ENCODE peak calls at places on chromosomes 16 and 17, in seven cellular contexts. N is AG04450, G is thoracic aorta, F is endothelial cell of umbilical vein, D is cardiac muscle cell, I is colonic mucosa, S is prostate gland. M is an unnamed sample.

GRCh38 chr17:17196776-17197175 is 9.4 kb downstream of the PLD6 start:
- DNase-seq in N (no peak), G (no peak), F (no peak), D (no peak), I (no peak), S (no peak), M (no peak)

GRCh38 chr17:1755252-1755992 is 6.4 kb upstream of the SERPINF1 start:
- DNase-seq in N (no peak), G (no peak), F (no peak), D (no peak), I (no peak), S (no peak), M (no peak)

GRCh38 chr16:82070656-82071369 is 35.8 kb downstream of the HSD17B2 start:
- DNase-seq in N (peak), G (no peak), F (no peak), D (no peak), I (no peak), S (no peak), M (peak)

GRCh38 chr17:49748791-49749190 is 15.1 kb downstream of the FAM117A start:
- DNase-seq in N (no peak), G (no peak), F (no peak), D (no peak), I (no peak), S (no peak), M (no peak)

GRCh38 chr17:2892305-2892971 is 96.2 kb downstream of the RAP1GAP2 start:
- DNase-seq in N (peak), G (no peak), F (peak), D (no peak), I (peak), S (no peak), M (peak)

GRCh38 chr17:14301761-14302401 is 1.0 kb downstream of the HS3ST3B1 start:
- DNase-seq in N (no peak), G (no peak), F (peak), D (peak), I (peak), S (no peak), M (no peak)

GRCh38 chr16:11487289-11487688 is 99.4 kb downstream of the LITAF start:
- DNase-seq in N (no peak), G (no peak), F (no peak), D (no peak), I (no peak), S (no peak), M (no peak)

GRCh38 chr16:78118469-78119025 is 19.1 kb downstream of the WWOX start:
- DNase-seq in N (no peak), G (no peak), F (no peak), D (no peak), I (no peak), S (no peak), M (no peak)

GRCh38 chr16:27313422-27314160 is at the start of gene IL4R:
- DNase-seq in N (peak), G (peak), F (peak), D (peak), I (peak), S (peak), M (peak)

GRCh38 chr17:57881783-57882291 is 32.0 kb upstream of the MRPS23 start:
- DNase-seq in N (no peak), G (no peak), F (no peak), D (no peak), I (no peak), S (no peak), M (no peak)

GRCh38 chr17:57877803-57878202 is 28.0 kb upstream of the MRPS23 start:
- DNase-seq in N (no peak), G (no peak), F (no peak), D (no peak), I (no peak), S (no peak), M (no peak)

GRCh38 chr17:57881143-57881542 is 31.3 kb upstream of the MRPS23 start:
- DNase-seq in N (peak), G (no peak), F (peak), D (no peak), I (no peak), S (no peak), M (peak)

GRCh38 chr17:57880086-57880456 is 30.2 kb upstream of the MRPS23 start:
- DNase-seq in N (no peak), G (no peak), F (no peak), D (no peak), I (no peak), S (no peak), M (no peak)

GRCh38 chr17:57879437-57880085 is 29.7 kb upstream of the MRPS23 start:
- DNase-seq in N (no peak), G (no peak), F (no peak), D (no peak), I (no peak), S (peak), M (no peak)
- H3K27ac ChIP-seq in N (peak), G (peak), F (peak), D (no peak), I (no peak), S (peak), M (peak)

DNA sequence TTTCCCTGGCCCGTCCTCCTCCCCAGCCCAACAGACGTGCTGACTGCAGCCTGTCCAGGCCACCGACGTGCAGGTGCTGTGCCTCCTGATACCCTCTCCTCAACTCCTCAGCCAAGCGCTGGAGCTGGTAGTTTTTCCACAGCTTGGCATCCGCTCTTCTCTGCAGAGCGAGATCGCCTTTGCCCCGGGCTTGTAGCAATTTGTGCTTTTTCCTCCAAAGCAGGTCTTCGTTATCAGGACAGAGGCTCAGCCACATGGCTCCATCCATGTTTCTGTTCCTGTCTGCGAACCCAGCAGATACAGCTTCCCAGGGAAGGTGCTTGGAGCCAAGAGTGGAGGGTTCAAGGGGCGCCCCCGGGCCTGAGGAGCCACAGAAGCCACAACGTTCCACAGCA is 10.9 kb downstream of the CEP295NL start:
- DNase-seq in N (no peak), G (no peak), F (no peak), D (no peak), I (no peak), S (no peak), M (no peak)
- TF ChIP-seq CTCF in N (no peak), G (no peak), F (no peak), D (no peak), I (no peak), S (no peak), M (no peak)

GRCh38 chr16:86663691-86664517 is 85.6 kb downstream of the FOXL1 start:
- DNase-seq in N (no peak), G (no peak), F (peak), D (no peak), I (no peak), S (no peak), M (no peak)
- H3K27ac ChIP-seq in N (peak), G (peak), F (peak), D (no peak), I (peak), S (no peak), M (peak)

DNA sequence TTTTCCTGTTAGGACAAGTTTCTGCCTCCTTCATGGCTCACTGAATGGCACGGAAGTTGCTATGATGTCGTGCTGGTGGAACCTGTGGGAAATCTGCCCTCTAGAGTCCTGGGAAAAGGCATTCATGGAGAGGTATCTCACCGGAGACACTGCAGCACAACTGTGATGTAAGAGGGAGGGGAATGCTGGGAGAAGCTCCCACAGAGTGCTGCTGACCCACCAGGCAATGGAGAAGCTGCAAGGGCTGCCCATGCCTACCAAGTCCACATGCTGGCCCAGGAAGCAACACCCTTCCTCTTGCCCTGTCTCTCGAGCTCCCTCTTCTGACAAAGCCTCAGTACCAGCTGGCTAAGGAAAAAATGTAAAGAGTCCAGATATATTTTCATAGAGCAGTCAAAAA is 45.2 kb upstream of the SLC5A11 start:
- DNase-seq in N (no peak), G (no peak), F (peak), D (peak), I (no peak), S (no peak), M (peak)
- TF ChIP-seq CTCF in N (peak), G (no peak), F (peak), D (peak), I (no peak), S (no peak), M (no peak)

GRCh38 chr17:79779088-79779529 is 1.2 kb downstream of the CBX2 start:
- DNase-seq in N (no peak), G (no peak), F (no peak), D (no peak), I (no peak), S (no peak), M (no peak)
- H3K27ac ChIP-seq in N (no peak), G (no peak), F (no peak), D (peak), I (no peak), S (no peak), M (no peak)

GRCh38 chr16:88967800-88968588 is 9.0 kb downstream of the CBFA2T3 start:
- DNase-seq in N (no peak), G (no peak), F (no peak), D (no peak), I (no peak), S (no peak), M (no peak)

GRCh38 chr16:88970095-88970494 is 6.9 kb downstream of the CBFA2T3 start:
- DNase-seq in N (no peak), G (no peak), F (no peak), D (no peak), I (no peak), S (no peak), M (no peak)

GRCh38 chr16:88966986-88967799 is 9.8 kb downstream of the CBFA2T3 start:
- DNase-seq in N (no peak), G (no peak), F (no peak), D (no peak), I (no peak), S (no peak), M (no peak)

GRCh38 chr16:88969361-88969831 is 7.6 kb downstream of the CBFA2T3 start:
- DNase-seq in N (no peak), G (no peak), F (no peak), D (no peak), I (no peak), S (no peak), M (no peak)

DNA sequence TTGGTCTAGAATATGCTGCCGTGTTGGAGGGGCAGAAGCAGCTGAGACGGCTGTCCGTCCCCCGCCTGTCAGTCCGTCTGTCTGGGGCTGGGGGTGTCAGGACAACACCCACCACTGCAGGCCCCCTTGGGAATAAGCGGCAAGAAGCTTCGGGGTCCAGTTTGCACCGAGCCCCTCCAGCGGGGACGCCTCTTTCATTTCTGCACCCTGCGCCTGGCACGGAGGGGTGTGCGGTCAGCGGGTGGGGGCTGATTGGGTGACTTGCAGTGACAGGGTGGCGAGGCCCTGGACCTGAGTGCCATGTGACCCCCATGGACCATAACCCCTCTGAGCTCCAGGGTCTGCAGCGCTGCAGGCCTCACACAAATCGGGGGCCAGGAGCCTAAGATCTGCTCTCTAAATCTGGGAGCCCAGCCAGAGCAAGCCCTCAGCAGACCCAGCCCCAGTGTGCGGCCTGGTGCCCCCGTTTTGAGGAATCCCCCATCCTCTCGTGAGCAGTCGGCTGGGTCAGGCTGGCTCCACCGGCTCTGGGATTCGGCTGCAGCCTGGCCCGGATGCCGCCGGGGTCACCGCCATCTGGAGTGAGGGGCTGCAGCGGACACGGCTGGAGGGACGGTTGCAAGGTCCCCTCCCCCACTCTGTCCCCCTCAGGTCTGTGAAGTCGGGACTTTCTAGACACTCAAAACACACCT is 8.3 kb downstream of the CBFA2T3 start:
- DNase-seq in N (no peak), G (no peak), F (no peak), D (no peak), I (no peak), S (no peak), M (no peak)
- TF ChIP-seq CTCF in N (no peak), G (no peak), F (no peak), D (no peak), I (no peak), S (no peak), M (no peak)